ENCODE peak calls at places on chromosomes 2 and 18, in six cellular contexts. N, A, C, G, I and X are unnamed samples.

GRCh38 chr2:62785216-62785615 is 79.7 kb downstream of the EHBP1 start:
- DNase-seq in N (no peak), A (peak), C (no peak), G (no peak), I (no peak), X (peak)

GRCh38 chr2:219065484-219065883 is 4.8 kb upstream of the IHH start:
- DNase-seq in N (no peak), A (no peak), C (no peak), G (no peak), I (no peak), X (no peak)

GRCh38 chr2:168712053-168712452 is 90.4 kb upstream of the NOSTRIN start:
- DNase-seq in N (no peak), A (peak), C (no peak), G (no peak), I (no peak), X (peak)

GRCh38 chr18:62989195-62989594 is 273.9 kb downstream of the PHLPP1 start:
- DNase-seq in N (no peak), A (no peak), C (no peak), G (no peak), I (no peak), X (no peak)

GRCh38 chr18:22977847-22978701 is 44.9 kb downstream of the RBBP8 start:
- DNase-seq in N (no peak), A (peak), C (no peak), G (no peak), I (no peak), X (peak)

GRCh38 chr18:63376493-63377053 is 9.6 kb upstream of the KDSR start:
- DNase-seq in N (no peak), A (peak), C (no peak), G (no peak), I (peak), X (peak)

GRCh38 chr2:120710256-120710655 is 25.4 kb upstream of the GLI2 start:
- DNase-seq in N (peak), A (peak), C (no peak), G (no peak), I (no peak), X (peak)

GRCh38 chr2:109612991-109613921 is 510 bp downstream of the SEPTIN10 start:
- DNase-seq in N (no peak), A (peak), C (peak), G (peak), I (no peak), X (peak)

GRCh38 chr2:86675611-86676015 is 44.5 kb upstream of the RMND5A start:
- DNase-seq in N (no peak), A (no peak), C (no peak), G (no peak), I (no peak), X (no peak)

GRCh38 chr2:148909114-148909513 is 34.1 kb downstream of the KIF5C start:
- DNase-seq in N (no peak), A (peak), C (no peak), G (no peak), I (no peak), X (no peak)

GRCh38 chr2:70357076-70358071 is 55.5 kb upstream of the FAM136A start:
- DNase-seq in N (no peak), A (no peak), C (no peak), G (no peak), I (no peak), X (peak)

GRCh38 chr2:26922638-26923466 is 47.6 kb upstream of the MAPRE3 start:
- DNase-seq in N (no peak), A (peak), C (peak), G (no peak), I (peak), X (peak)

GRCh38 chr2:84491256-84491655 is 25.0 kb upstream of the DNAH6 start:
- DNase-seq in N (no peak), A (no peak), C (no peak), G (no peak), I (no peak), X (no peak)

GRCh38 chr2:240269886-240270285 is 129.4 kb upstream of the OTOS start:
- DNase-seq in N (peak), A (no peak), C (no peak), G (no peak), I (no peak), X (no peak)

GRCh38 chr2:23492337-23492675 is 107.3 kb downstream of the KLHL29 start:
- DNase-seq in N (no peak), A (no peak), C (no peak), G (no peak), I (no peak), X (no peak)

GRCh38 chr2:72027426-72028161 is 120.1 kb downstream of the CYP26B1 start:
- DNase-seq in N (peak), A (no peak), C (no peak), G (peak), I (no peak), X (peak)

GRCh38 chr2:168649562-168649961 is 152.9 kb upstream of the NOSTRIN start:
- DNase-seq in N (no peak), A (no peak), C (no peak), G (no peak), I (no peak), X (no peak)

DNA sequence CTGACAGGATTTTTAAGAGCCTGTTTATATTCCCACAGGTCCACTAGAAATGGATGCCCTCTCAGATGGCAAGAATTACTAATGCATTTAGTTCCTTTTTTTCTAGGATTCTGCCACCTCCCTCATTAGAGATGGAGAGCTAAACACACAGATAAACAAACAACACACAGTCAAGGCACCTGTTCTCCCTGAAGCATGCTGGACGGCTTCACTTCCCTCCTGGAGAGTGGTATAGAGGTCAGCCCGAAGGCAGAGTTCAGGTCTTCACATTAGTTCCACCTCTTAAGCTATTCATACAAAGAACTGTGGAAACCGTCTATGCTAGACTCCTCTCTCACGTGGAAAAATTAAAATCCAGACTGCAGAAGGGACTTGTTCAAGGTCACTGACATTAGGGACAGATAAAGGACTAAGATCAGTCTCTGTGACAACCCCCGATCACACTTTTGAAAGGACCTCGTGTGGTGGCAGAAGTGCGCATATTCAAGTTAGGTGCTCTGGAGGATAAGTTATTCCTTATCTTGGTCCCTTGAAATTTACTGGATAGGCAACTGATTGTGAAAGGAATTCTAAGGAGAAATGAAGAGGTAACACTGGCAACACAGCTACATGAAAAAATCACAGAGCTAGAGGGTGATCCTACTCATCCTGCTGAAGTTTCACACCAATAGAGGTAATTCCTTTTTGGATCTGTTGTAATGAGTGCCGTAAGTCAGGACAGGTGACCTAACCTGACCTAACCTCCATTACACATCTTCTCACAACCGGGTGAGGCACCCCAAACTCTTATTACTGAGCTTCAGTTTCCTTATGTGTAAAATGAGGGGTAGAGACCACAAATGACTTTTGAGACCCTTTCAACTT is 75.1 kb downstream of the SPRED2 start:
- DNase-seq in N (no peak), A (no peak), C (no peak), G (no peak), I (no peak), X (no peak)
- H3K4me3 ChIP-seq in N (no peak), A (no peak), C (no peak), G (no peak), I (no peak), X (no peak)

DNA sequence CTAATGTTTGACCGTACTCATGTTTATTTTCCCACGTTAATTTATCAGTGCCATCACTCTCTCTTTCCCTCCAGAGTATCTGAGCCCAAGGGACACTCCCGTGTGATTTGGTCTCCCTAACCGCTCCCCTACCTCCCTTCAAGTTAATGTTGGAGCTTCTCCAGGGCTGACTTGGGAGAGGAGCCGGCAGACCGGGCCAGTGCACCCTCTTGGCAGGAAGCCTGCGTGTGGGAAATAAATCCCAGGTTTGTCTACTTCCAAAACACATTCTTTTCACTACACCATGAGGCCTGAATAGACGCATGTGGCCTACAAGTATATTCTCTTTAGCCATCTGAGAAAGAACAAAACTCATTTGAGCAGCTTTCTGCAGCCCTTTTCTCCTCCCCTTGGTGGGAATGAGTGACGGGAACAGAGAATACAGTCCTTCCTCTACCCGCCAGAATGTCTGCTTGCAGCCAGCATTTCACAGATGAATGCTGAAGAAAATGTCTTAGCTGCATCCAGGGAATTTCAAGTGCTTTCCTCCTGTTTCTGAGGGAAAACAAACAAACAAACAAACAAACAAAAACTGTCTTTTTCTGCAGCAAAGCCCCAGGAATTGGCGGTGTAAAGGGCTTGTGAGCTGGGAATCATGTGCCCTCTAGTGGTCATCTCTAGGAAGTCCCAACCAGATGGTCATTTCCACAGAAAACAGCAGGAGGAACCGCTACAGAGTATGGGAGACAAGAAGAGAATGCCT is 41.4 kb upstream of the DAPL1 start:
- DNase-seq in N (no peak), A (peak), C (no peak), G (peak), I (peak), X (peak)
- TF ChIP-seq CTCF in N (peak), A (peak), C (peak), G (peak), I (peak), X (peak)

GRCh38 chr18:79801217-79801616 is 3.5 kb downstream of the KCNG2 start:
- DNase-seq in N (peak), A (no peak), C (no peak), G (no peak), I (no peak), X (no peak)
- H3K4me3 ChIP-seq in N (no peak), A (no peak), C (no peak), G (no peak), I (no peak), X (no peak)

DNA sequence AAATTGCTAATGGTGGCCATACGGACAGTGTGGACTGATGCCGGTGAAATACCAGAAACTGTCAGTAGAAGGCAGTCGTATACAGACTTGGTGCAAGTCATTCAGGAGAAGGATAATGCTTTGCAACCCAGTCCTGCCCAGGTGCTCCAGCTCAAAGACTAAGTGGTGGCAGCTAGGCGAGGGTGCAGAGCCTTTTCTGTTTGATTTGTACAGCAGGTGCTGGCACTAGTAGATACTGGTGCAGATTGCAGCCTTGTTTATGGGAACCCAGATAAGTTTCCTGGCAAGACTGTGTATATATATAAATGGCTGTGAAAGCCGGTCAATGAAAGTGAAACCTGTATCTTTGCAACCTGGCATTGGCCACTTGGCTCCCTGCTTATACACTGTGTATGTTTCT is 208.3 kb upstream of the SYT4 start:
- DNase-seq in N (no peak), A (no peak), C (no peak), G (no peak), I (no peak), X (no peak)
- TF ChIP-seq CTCF in N (no peak), A (no peak), C (no peak), G (no peak), I (no peak), X (no peak)

GRCh38 chr2:227324671-227325055 is 388 bp upstream of the MFF start:
- DNase-seq in N (no peak), A (peak), C (no peak), G (no peak), I (no peak), X (peak)

GRCh38 chr2:227325056-227325823 is at the start of gene MFF:
- DNase-seq in N (peak), A (peak), C (peak), G (peak), I (peak), X (peak)

GRCh38 chr2:227323818-227324217 is 1.2 kb upstream of the MFF start:
- DNase-seq in N (no peak), A (no peak), C (no peak), G (no peak), I (no peak), X (no peak)

GRCh38 chr2:227325824-227326195 is 759 bp downstream of the MFF start:
- DNase-seq in N (peak), A (peak), C (peak), G (peak), I (peak), X (peak)

DNA sequence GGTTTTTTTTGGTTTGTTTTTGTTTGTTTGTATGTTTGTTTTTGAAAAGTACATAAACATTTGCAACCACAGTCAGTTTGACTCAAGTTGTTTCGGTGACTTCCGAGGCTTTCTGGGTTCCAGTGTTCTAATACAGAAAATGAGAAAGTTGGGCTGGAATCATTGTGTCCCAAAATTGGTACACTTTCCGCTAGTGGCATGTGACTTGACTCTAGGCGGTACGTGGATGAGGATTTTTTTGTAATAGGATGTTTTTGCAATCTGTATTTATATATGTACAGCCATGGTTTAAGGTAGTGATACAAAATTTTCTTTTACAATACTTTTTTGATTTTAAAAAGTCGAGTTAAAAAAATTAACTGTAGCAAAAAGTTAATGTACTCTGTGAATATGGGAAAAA is 1.7 kb downstream of the MFF start:
- DNase-seq in N (no peak), A (no peak), C (no peak), G (no peak), I (no peak), X (no peak)
- H3K4me3 ChIP-seq in N (peak), A (no peak), C (peak), G (no peak), I (no peak), X (peak)